ENCODE peak calls at places on chromosomes 6 and 20, in six cellular contexts. Z is tibial nerve, H is GM23338, E is endothelial cell, C is GM20000, M is heart right ventricle. T is an unnamed sample.
A peak's percentile ranks its signal among the peaks of the same experiment; 100 is the strongest.

GRCh38 chr20:7449269-7449668 is 491.0 kb downstream of the HAO1 start:
- DNase-seq in Z (no peak), H (no peak), E (no peak), C (no peak), M (no peak), T (no peak)

GRCh38 chr6:26202201-26202611 is 115.0 kb downstream of the HFE start:
- DNase-seq in Z (no peak), H (no peak), E (no peak), C (no peak), M (no peak), T (no peak)

GRCh38 chr6:43758617-43759050 is 11.4 kb upstream of the VEGFA start:
- DNase-seq in Z (no peak), H (peak; percentile 91), E (peak; percentile 71), C (peak; percentile 64), M (no peak), T (no peak)

GRCh38 chr20:37946946-37947345 is 44.0 kb downstream of the VSTM2L start:
- DNase-seq in Z (no peak), H (no peak), E (no peak), C (no peak), M (no peak), T (no peak)

GRCh38 chr20:21340991-21341722 is 38.0 kb downstream of the XRN2 start:
- DNase-seq in Z (no peak), H (no peak), E (no peak), C (no peak), M (no peak), T (no peak)

GRCh38 chr6:83370607-83371006 is 60.2 kb downstream of the ME1 start:
- DNase-seq in Z (no peak), H (no peak), E (no peak), C (no peak), M (no peak), T (no peak)

GRCh38 chr20:34058831-34059230 is 53.2 kb downstream of the EIF2S2 start:
- DNase-seq in Z (no peak), H (no peak), E (no peak), C (no peak), M (no peak), T (no peak)

GRCh38 chr6:27889628-27890315 is 22.4 kb downstream of the OR2B2 start:
- DNase-seq in Z (no peak), H (peak; percentile 82), E (no peak), C (no peak), M (no peak), T (no peak)

GRCh38 chr6:168063431-168063830 is 15.6 kb downstream of the FRMD1 start:
- DNase-seq in Z (no peak), H (no peak), E (no peak), C (no peak), M (no peak), T (no peak)

GRCh38 chr20:51159303-51159702 is 136.4 kb upstream of the KCNG1 start:
- DNase-seq in Z (no peak), H (no peak), E (no peak), C (no peak), M (no peak), T (no peak)

GRCh38 chr6:11734861-11735652 is 43.5 kb downstream of the ADTRP start:
- DNase-seq in Z (no peak), H (no peak), E (no peak), C (no peak), M (no peak), T (no peak)

GRCh38 chr20:47445291-47445690 is 56.4 kb upstream of the NCOA3 start:
- DNase-seq in Z (no peak), H (no peak), E (no peak), C (no peak), M (no peak), T (no peak)

GRCh38 chr6:11865926-11866325 is 87.3 kb upstream of the ADTRP start:
- DNase-seq in Z (no peak), H (no peak), E (no peak), C (no peak), M (no peak), T (no peak)

GRCh38 chr6:97068211-97068610 is 143.7 kb downstream of the KLHL32 start:
- DNase-seq in Z (no peak), H (peak; percentile 54), E (peak; percentile 35), C (no peak), M (no peak), T (no peak)

GRCh38 chr6:147769496-147770087 is 261.1 kb downstream of the SAMD5 start:
- DNase-seq in Z (no peak), H (no peak), E (no peak), C (no peak), M (no peak), T (no peak)

GRCh38 chr20:47774081-47774777 is 11.1 kb downstream of the SULF2 start:
- DNase-seq in Z (no peak), H (no peak), E (no peak), C (no peak), M (no peak), T (no peak)

GRCh38 chr20:40361916-40362315 is 327.1 kb downstream of the MAFB start:
- DNase-seq in Z (no peak), H (peak; percentile 15), E (no peak), C (no peak), M (no peak), T (no peak)

GRCh38 chr6:63740709-63741108 is 105.1 kb downstream of the PHF3 start:
- DNase-seq in Z (no peak), H (no peak), E (no peak), C (no peak), M (no peak), T (no peak)

GRCh38 chr6:85360794-85361642 is 88.9 kb upstream of the NT5E start:
- DNase-seq in Z (no peak), H (no peak), E (no peak), C (no peak), M (no peak), T (no peak)

GRCh38 chr20:38203337-38204003 is 38.4 kb upstream of the TGM2 start:
- DNase-seq in Z (no peak), H (no peak), E (no peak), C (no peak), M (no peak), T (no peak)

GRCh38 chr6:15663057-15663638 is 320 bp upstream of the DTNBP1 start:
- DNase-seq in Z (no peak), H (no peak), E (no peak), C (peak; percentile 94), M (no peak), T (no peak)

GRCh38 chr20:19440660-19441527 is 228.5 kb downstream of the SLC24A3 start:
- DNase-seq in Z (no peak), H (no peak), E (no peak), C (no peak), M (no peak), T (no peak)

GRCh38 chr6:29466241-29466640 is 9.3 kb downstream of the OR2H1 start:
- DNase-seq in Z (no peak), H (no peak), E (no peak), C (no peak), M (no peak), T (no peak)

GRCh38 chr6:2482773-2483172 is 237.4 kb upstream of the GMDS start:
- DNase-seq in Z (no peak), H (peak; percentile 35), E (no peak), C (no peak), M (no peak), T (no peak)
- TF ChIP-seq CTCF in Z (no peak), H (peak; percentile 54), E (peak; percentile 24), C (no peak), M (no peak), T (no peak)

DNA sequence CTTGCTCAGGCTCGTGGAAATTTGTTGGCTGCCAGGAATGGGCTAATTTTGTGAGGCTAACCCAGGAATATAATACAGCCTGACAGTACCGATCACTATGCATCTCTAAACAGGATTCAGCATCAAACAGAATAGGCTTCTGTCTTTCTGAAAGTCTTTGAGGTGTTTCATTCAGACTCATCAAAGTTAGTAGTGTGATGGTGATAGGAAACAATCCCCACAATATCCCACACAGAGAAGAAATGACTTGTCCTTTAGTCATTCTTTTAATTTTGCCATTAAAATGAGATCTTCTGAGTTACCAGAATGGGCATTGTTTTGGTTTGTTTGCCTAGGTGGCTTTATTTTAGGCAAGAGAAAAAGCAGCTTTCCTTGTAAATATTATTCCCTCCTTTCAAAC is 54.3 kb downstream of the FAM229B start:
- DNase-seq in Z (no peak), H (no peak), E (no peak), C (no peak), M (no peak), T (no peak)
- TF ChIP-seq CTCF in Z (no peak), H (no peak), E (no peak), C (no peak), M (no peak), T (no peak)

GRCh38 chr6:158573542-158573931 is 13.6 kb downstream of the TMEM181 start:
- DNase-seq in Z (no peak), H (no peak), E (no peak), C (no peak), M (no peak), T (no peak)
- TF ChIP-seq CTCF in Z (no peak), H (no peak), E (no peak), C (no peak), M (no peak), T (no peak)

GRCh38 chr20:58880994-58881752 is 28.7 kb downstream of the GNAS start:
- DNase-seq in Z (no peak), H (no peak), E (no peak), C (no peak), M (no peak), T (no peak)
- TF ChIP-seq CTCF in Z (no peak), H (peak; percentile 68), E (peak; percentile 53), C (no peak), M (no peak), T (peak; percentile 28)

DNA sequence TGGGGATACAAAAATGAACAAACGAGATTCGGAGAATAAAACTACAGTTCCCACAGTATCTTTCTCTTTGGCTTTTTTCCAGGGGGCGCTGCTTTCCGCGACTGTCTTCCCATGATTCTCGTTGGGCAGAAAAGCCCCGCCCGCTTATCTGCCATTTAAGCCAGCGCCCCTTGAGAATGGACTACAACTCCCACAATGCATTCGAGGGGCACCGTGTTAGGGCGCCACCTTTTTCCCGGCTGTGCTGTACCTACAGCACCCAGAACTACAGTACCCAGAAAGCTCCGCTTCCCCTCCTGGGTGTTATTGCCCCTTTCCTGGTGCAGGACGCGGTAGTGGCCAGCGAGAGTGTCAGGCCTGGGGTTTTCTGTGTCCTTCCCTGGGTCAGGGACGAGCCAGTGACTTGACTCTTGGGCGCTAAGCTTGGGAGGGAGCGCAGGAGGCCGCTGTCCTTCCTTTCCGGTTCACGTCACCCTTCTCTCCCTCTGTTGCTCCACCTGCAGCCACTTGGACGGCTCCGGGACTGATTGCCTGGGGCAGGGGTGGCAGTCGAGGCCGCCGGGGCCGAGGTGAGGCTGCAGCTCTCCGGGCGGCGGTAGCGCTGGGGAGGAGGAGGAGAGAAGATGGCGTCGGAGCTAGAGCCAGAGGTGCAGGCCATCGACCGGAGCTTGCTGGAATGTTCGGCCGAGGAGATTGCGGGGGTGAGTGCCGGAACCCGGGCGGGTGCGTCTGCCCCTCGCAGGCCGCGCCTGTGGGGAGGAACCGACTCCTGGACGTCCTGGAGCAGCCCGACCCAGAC is at the start of gene UBR2:
- DNase-seq in Z (peak; percentile 94), H (peak; percentile 100), E (peak; percentile 92), C (peak; percentile 92), M (peak; percentile 90), T (peak; percentile 94)
- TF ChIP-seq CTCF in Z (no peak), H (peak; percentile 51), E (peak; percentile 52), C (no peak), M (peak; percentile 47), T (no peak)

T was measured in glutamatergic neuron.